ENCODE peak calls at places on chromosomes 7 and 10, in five cellular contexts. P, G, E, S and O are unnamed samples.

GRCh38 chr10:14674376-14675050 is 100.2 kb downstream of the FAM107B start:
- DNase-seq in P (peak; percentile 33), S (no peak), G (no peak), E (no peak), O (no peak)

GRCh38 chr7:32030904-32031692 is 39.1 kb downstream of the PDE1C start:
- DNase-seq in G (no peak), E (no peak), S (no peak), P (no peak), O (no peak)

GRCh38 chr10:49817845-49818244 is 55.7 kb upstream of the OGDHL start:
- DNase-seq in E (no peak), S (no peak), G (no peak), P (no peak), O (no peak)

GRCh38 chr10:51403522-51403921 is 295.9 kb downstream of the CSTF2T start:
- DNase-seq in S (no peak), E (no peak), G (no peak), P (no peak), O (no peak)

GRCh38 chr7:33762903-33763295 is 142.4 kb upstream of the BMPER start:
- DNase-seq in G (no peak), S (no peak), P (no peak), E (no peak), O (no peak)

GRCh38 chr7:143013897-143014296 is 13.0 kb downstream of the OR9A2 start:
- DNase-seq in G (no peak), P (no peak), S (no peak), E (no peak), O (no peak)

GRCh38 chr7:21368317-21368716 is 59.6 kb upstream of the SP4 start:
- DNase-seq in S (no peak), E (no peak), P (no peak), G (no peak), O (no peak)

GRCh38 chr10:87915989-87916388 is 52.6 kb downstream of the PTEN start:
- DNase-seq in E (no peak), P (no peak), G (peak; percentile 57), S (no peak), O (no peak)

GRCh38 chr10:67818323-67818722 is 19.7 kb downstream of the DNAJC12 start:
- DNase-seq in S (no peak), G (no peak), E (no peak), P (no peak), O (no peak)

GRCh38 chr7:17523813-17524741 is 225.6 kb downstream of the AHR start:
- DNase-seq in P (peak; percentile 22), S (peak; percentile 74), G (peak; percentile 72), E (no peak), O (no peak)

GRCh38 chr10:24456319-24456718 is 247.4 kb downstream of the KIAA1217 start:
- DNase-seq in S (no peak), E (no peak), P (no peak), G (no peak), O (no peak)

GRCh38 chr7:99953649-99954048 is 22.2 kb downstream of the AZGP1 start:
- DNase-seq in S (peak; percentile 85), P (no peak), E (peak; percentile 91), G (peak; percentile 90), O (no peak)

GRCh38 chr7:128167316-128167691 is 73.8 kb upstream of the LEP start:
- DNase-seq in S (no peak), G (no peak), P (peak; percentile 11), E (no peak), O (no peak)

GRCh38 chr10:72186213-72186612 is 29.6 kb upstream of the ANAPC16 start:
- DNase-seq in S (no peak), P (no peak), G (no peak), E (no peak), O (no peak)

GRCh38 chr10:122302315-122302714 is 31.2 kb downstream of the BTBD16 start:
- DNase-seq in P (no peak), S (no peak), G (no peak), E (no peak), O (no peak)

GRCh38 chr10:49185213-49185612 is 3.0 kb downstream of the TMEM273 start:
- DNase-seq in P (no peak), E (no peak), G (no peak), S (no peak), O (no peak)

GRCh38 chr7:56287429-56288138 is 171.4 kb upstream of the NUPR2 start:
- DNase-seq in G (peak; percentile 25), E (peak; percentile 56), S (no peak), P (no peak), O (no peak)

GRCh38 chr10:100810091-100810834 is 64.9 kb downstream of the PAX2 start:
- DNase-seq in S (no peak), P (no peak), E (no peak), G (no peak), O (no peak)

GRCh38 chr7:81231203-81231922 is 312.5 kb upstream of the SEMA3C start:
- DNase-seq in E (no peak), G (no peak), S (no peak), P (no peak), O (no peak)

GRCh38 chr7:135558337-135558767 is 635 bp downstream of the NUP205 start:
- DNase-seq in P (peak; percentile 59), S (peak; percentile 40), G (peak; percentile 67), E (no peak), O (no peak)

GRCh38 chr7:104943502-104944343 is 70.3 kb upstream of the KMT2E start:
- DNase-seq in P (peak; percentile 92), G (peak; percentile 88), S (peak; percentile 80), E (no peak), O (no peak)

GRCh38 chr7:39733881-39734571 is 110.7 kb downstream of the RALA start:
- DNase-seq in E (no peak), S (no peak), G (no peak), P (no peak), O (no peak)

GRCh38 chr7:20778063-20778721 is 8.5 kb downstream of the SP8 start:
- DNase-seq in P (peak; percentile 18), G (peak; percentile 32), S (peak; percentile 63), E (no peak), O (no peak)

GRCh38 chr7:95537483-95537882 is 51.7 kb downstream of the ASB4 start:
- DNase-seq in E (no peak), G (no peak), S (no peak), P (no peak), O (no peak)

DNA sequence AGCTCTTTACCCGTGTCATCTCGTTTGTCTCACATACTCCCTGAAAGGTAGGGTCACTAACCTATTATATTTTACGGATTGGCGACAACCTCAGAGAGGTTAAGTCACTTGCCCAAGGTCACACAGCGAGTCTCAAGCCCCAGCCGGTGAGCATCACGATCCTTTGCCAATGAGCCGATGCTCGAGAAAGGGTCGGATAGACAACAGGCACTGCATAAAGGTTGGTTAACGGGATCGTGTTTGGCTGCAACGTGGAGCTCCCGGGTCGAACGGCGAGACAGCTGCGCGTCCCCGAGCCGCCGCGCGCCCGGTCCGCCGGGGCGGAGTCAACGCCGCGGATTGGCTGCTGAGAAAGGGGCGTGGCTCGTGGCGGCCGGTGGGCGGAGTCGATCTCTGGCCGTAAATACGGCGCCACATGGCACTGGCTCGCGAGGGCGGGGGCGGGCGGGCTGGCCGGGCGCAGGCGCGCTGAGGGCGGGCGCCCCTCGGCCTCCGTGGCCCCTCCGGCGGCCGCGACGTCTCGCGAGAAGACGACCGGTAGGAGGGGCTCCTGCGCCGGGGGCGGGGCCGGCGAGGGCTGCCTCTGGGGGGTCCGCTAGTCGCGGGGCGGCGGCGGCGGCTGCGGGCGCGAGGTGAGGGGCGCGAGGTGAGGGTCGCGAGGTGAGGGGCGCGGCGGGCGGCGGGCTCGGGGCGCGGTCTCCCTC is at the start of gene CHST12:
- DNase-seq in E (peak; percentile 94), P (peak; percentile 96), S (peak; percentile 94), G (peak; percentile 95), O (peak; percentile 95)
- TF ChIP-seq POLR2AphosphoS5 in E (peak; percentile 44), P (peak; percentile 3), S (peak; percentile 83), G (peak; percentile 42), O (no peak)

GRCh38 chr7:23347682-23348180 is 48.6 kb downstream of the MALSU1 start:
- DNase-seq in E (no peak), S (no peak), P (no peak), G (no peak), O (no peak)
- H3K4me1 ChIP-seq in E (no peaks in the 10 kb centered on the region), S (no peaks in the 10 kb centered on the region), P (no peaks in the 10 kb centered on the region), G (no peaks in the 10 kb centered on the region), O (no peaks in the 10 kb centered on the region)

GRCh38 chr10:120014031-120014430 is 121.5 kb downstream of the SEC23IP start:
- DNase-seq in E (no peak), S (no peak), P (no peak), G (no peak), O (no peak)
- TF ChIP-seq POLR2AphosphoS5 in E (no peak), S (no peak), P (no peak), G (no peak), O (no peak)

GRCh38 chr7:2521952-2522591 is 2.5 kb downstream of the LFNG start:
- DNase-seq in S (no peak), E (no peak), G (peak; percentile 77), P (peak; percentile 72), O (no peak)
- H3K4me1 ChIP-seq in S (peaks cover 40% of the 10 kb centered on the region), E (peaks cover 30% of the 10 kb centered on the region), G (peaks cover 80% of the 10 kb centered on the region), P (peaks cover 43% of the 10 kb centered on the region), O (peaks cover 90% of the 10 kb centered on the region)

GRCh38 chr7:23020742-23021401 is 6.9 kb upstream of the HYCC1 start:
- DNase-seq in P (no peak), S (no peak), G (no peak), E (no peak), O (peak; percentile 78)
- TF ChIP-seq POLR2AphosphoS5 in P (no peak), S (no peak), G (peak; percentile 13), E (no peak), O (no peak)

GRCh38 chr10:104762793-104763192 is 121.7 kb downstream of the SORCS3 start:
- DNase-seq in P (no peak), E (no peak), S (no peak), G (no peak), O (no peak)
- H3K4me1 ChIP-seq in P (no peaks in the 10 kb centered on the region), E (no peaks in the 10 kb centered on the region), S (no peaks in the 10 kb centered on the region), G (no peaks in the 10 kb centered on the region), O (no peaks in the 10 kb centered on the region)

DNA sequence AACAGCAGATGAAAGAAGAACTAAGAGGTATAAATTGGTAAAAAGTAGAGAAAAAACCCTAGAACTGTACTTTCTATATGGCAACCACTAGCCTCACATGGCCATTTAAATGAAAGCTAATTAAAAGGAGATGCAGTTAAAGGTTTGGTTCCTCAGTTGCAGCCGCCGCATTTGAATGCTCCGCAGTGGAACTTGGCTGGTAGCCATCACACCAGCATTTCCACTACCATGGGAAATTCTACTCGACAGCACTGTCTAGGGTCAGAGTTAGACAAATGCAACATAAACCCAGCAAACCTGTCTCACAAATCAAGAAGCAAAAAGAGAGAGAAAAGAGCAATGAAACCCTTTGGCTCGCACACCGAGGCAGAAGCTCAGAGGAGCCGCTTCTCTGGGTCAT is 29.7 kb downstream of the VIPR2 start:
- DNase-seq in G (no peak), S (no peak), P (no peak), E (no peak), O (no peak)
- TF ChIP-seq POLR2AphosphoS5 in G (no peak), S (no peak), P (no peak), E (no peak), O (no peak)

GRCh38 chr10:1425886-1426285 is 311.4 kb downstream of the ADARB2 start:
- DNase-seq in S (no peak), G (no peak), P (no peak), E (no peak), O (no peak)
- H3K4me1 ChIP-seq in S (no peaks in the 10 kb centered on the region), G (peaks cover 2% of the 10 kb centered on the region), P (no peaks in the 10 kb centered on the region), E (no peaks in the 10 kb centered on the region), O (no peaks in the 10 kb centered on the region)